ENCODE peak calls at places on chromosomes 3 and 15, in seven cellular contexts. I is sciatic nerve, L is right lobe of liver, Q is activated T-helper 1 cell treated with Interleukin-2 at 50 U/mL for 16 hours, E is GM20000, J is cardiac fibroblast, H is transverse colon. Y is an unnamed sample.

GRCh38 chr3:51673181-51673801 is 2.2 kb downstream of the TEX264 start:
- DNase-seq in L (no peak), E (no peak), J (no peak), I (peak), Q (no peak), H (no peak), Y (peak)

GRCh38 chr3:178714971-178715832 is 179.0 kb downstream of the KCNMB2 start:
- DNase-seq in E (no peak), I (no peak), Q (no peak), L (no peak), J (no peak), H (no peak), Y (no peak)

GRCh38 chr15:74873756-74874424 is 725 bp upstream of the SCAMP2 start:
- DNase-seq in H (peak), I (peak), L (no peak), E (no peak), J (no peak), Q (no peak), Y (no peak)

GRCh38 chr3:58009749-58010535 is 1.7 kb downstream of the FLNB start:
- DNase-seq in I (no peak), Q (no peak), L (peak), H (peak), E (no peak), J (no peak), Y (peak)

GRCh38 chr15:38362355-38362754 is 91.6 kb upstream of the FAM98B start:
- DNase-seq in E (no peak), H (no peak), I (no peak), J (no peak), L (no peak), Q (no peak), Y (no peak)

GRCh38 chr3:56980798-56981390 is 79.6 kb upstream of the SPATA12 start:
- DNase-seq in E (no peak), L (no peak), I (no peak), H (no peak), Q (peak), J (peak), Y (no peak)

GRCh38 chr15:68868296-68868695 is 47.6 kb upstream of the ANP32A start:
- DNase-seq in L (no peak), E (no peak), I (no peak), Q (no peak), J (no peak), H (no peak), Y (no peak)

GRCh38 chr3:14141602-14142315 is 16.9 kb downstream of the TMEM43 start:
- DNase-seq in H (no peak), I (no peak), E (no peak), L (peak), J (no peak), Q (no peak), Y (no peak)

GRCh38 chr3:178096955-178097354 is 439.3 kb upstream of the KCNMB2 start:
- DNase-seq in J (no peak), I (no peak), L (no peak), H (no peak), E (no peak), Q (no peak), Y (no peak)

GRCh38 chr3:42129014-42129953 is 38.1 kb downstream of the TRAK1 start:
- DNase-seq in Q (no peak), L (no peak), E (no peak), J (no peak), H (no peak), I (no peak), Y (no peak)

GRCh38 chr3:31981206-31982181 is at the start of the genes OSBPL10 and ZNF860:
- DNase-seq in E (peak), L (peak), I (peak), Q (no peak), J (peak), H (peak), Y (peak)

GRCh38 chr15:74783808-74784175 is 1.9 kb downstream of the CSK start:
- DNase-seq in I (no peak), L (no peak), J (no peak), Q (no peak), E (no peak), H (no peak), Y (no peak)

GRCh38 chr3:54353547-54354339 is 231.4 kb downstream of the CACNA2D3 start:
- DNase-seq in H (no peak), L (no peak), J (no peak), I (no peak), E (no peak), Q (no peak), Y (no peak)

GRCh38 chr3:15428539-15428938 is 1.1 kb downstream of the EAF1 start:
- DNase-seq in I (no peak), L (no peak), Q (no peak), H (no peak), E (no peak), J (peak), Y (no peak)

GRCh38 chr3:180911876-180912303 is 580 bp upstream of the FXR1 start:
- DNase-seq in L (no peak), I (no peak), E (no peak), Q (no peak), H (no peak), J (no peak), Y (no peak)

GRCh38 chr3:177610677-177611654 is 413.7 kb upstream of the TBL1XR1 start:
- DNase-seq in J (no peak), Q (no peak), L (peak), H (peak), I (no peak), E (no peak), Y (no peak)

GRCh38 chr3:8555705-8556314 is 54.2 kb downstream of the LMCD1 start:
- DNase-seq in Q (no peak), E (no peak), H (no peak), I (no peak), J (no peak), L (no peak), Y (no peak)

GRCh38 chr15:74417230-74417629 is 16.5 kb downstream of the SEMA7A start:
- DNase-seq in I (no peak), J (peak), H (no peak), Q (no peak), E (no peak), L (no peak), Y (no peak)

GRCh38 chr3:185561958-185562357 is 9.6 kb upstream of the LIPH start:
- DNase-seq in H (no peak), E (no peak), I (no peak), Q (no peak), J (no peak), L (no peak), Y (no peak)

GRCh38 chr15:101578443-101578894 is 73.7 kb downstream of the TM2D3 start:
- DNase-seq in E (peak), I (no peak), L (peak), H (peak), J (peak), Q (no peak), Y (no peak)

GRCh38 chr3:4750306-4751056 is 228.8 kb upstream of the BHLHE40 start:
- DNase-seq in E (peak), I (no peak), H (no peak), Q (no peak), J (peak), L (no peak), Y (no peak)

GRCh38 chr15:101026686-101027272 is 107.6 kb downstream of the LRRK1 start:
- DNase-seq in L (no peak), J (no peak), I (no peak), E (no peak), H (peak), Q (no peak), Y (no peak)

GRCh38 chr3:108099679-108100428 is 9.0 kb upstream of the CD47 start:
- DNase-seq in H (no peak), L (no peak), Q (no peak), E (no peak), I (no peak), J (no peak), Y (peak)

GRCh38 chr3:63462732-63463131 is 184.6 kb downstream of the SYNPR start:
- DNase-seq in I (no peak), L (no peak), H (no peak), E (no peak), J (no peak), Q (no peak), Y (no peak)

GRCh38 chr3:128482857-128483656 is 9.9 kb downstream of the GATA2 start:
- DNase-seq in I (no peak), L (no peak), E (no peak), H (no peak), Q (no peak), J (peak), Y (no peak)

GRCh38 chr3:42031808-42032475 is 59.2 kb upstream of the TRAK1 start:
- DNase-seq in L (no peak), J (peak), Q (no peak), H (no peak), E (no peak), I (no peak), Y (no peak)

GRCh38 chr3:181839915-181840295 is 128.2 kb downstream of the SOX2 start:
- DNase-seq in E (no peak), L (no peak), Q (no peak), J (no peak), I (no peak), H (no peak), Y (no peak)

GRCh38 chr3:72490688-72491430 is 357.4 kb downstream of the SHQ1 start:
- DNase-seq in I (no peak), Q (no peak), L (no peak), E (no peak), H (peak), J (no peak), Y (no peak)

GRCh38 chr15:78624651-78625590 is 4.1 kb upstream of the CHRNA3 start:
- DNase-seq in I (no peak), J (no peak), L (no peak), E (no peak), H (no peak), Q (no peak), Y (peak)

GRCh38 chr3:43080726-43081568 is 24.9 kb downstream of the POMGNT2 start:
- DNase-seq in I (no peak), Q (no peak), H (no peak), J (no peak), L (no peak), E (no peak), Y (no peak)

GRCh38 chr15:25624504-25625172 is 185.8 kb upstream of the UBE3A start:
- DNase-seq in J (no peak), H (no peak), L (no peak), Q (no peak), I (no peak), E (no peak), Y (no peak)

GRCh38 chr3:4492240-4493007 is 724 bp upstream of the ITPR1 start:
- DNase-seq in H (peak), I (peak), L (peak), J (peak), Q (peak), E (no peak), Y (peak)

GRCh38 chr15:92638709-92639365 is 16.7 kb downstream of the FAM174B start:
- DNase-seq in E (no peak), I (no peak), L (no peak), J (no peak), Q (no peak), H (peak), Y (peak)

GRCh38 chr3:175573226-175573625 is 714.1 kb downstream of the NAALADL2 start:
- DNase-seq in J (no peak), E (no peak), L (no peak), H (no peak), Q (no peak), I (no peak), Y (no peak)

GRCh38 chr15:65337436-65338070 is 33.1 kb downstream of the RNU5B-1 start:
- DNase-seq in E (no peak), H (no peak), I (no peak), J (no peak), Q (no peak), L (peak), Y (no peak)

GRCh38 chr3:23961064-23961463 is 16.0 kb downstream of the NR1D2 start:
- DNase-seq in E (no peak), I (no peak), Q (no peak), H (no peak), L (no peak), J (peak), Y (no peak)

GRCh38 chr3:172076212-172076611 is 36.8 kb downstream of the FNDC3B start:
- DNase-seq in E (no peak), L (no peak), Q (no peak), I (no peak), J (no peak), H (no peak), Y (no peak)